ENCODE peak calls at places on chromosomes 3 and 15, in eight cellular contexts. One of them, this sample, is unnamed.

GRCh38 chr3:45054196-45054857 is 28.2 kb downstream of the CLEC3B start:
- DNase-seq in IMR-90: peak
- DNase-seq in GM12865: no peak
- DNase-seq in fibroblast of villous mesenchyme: peak
- DNase-seq in cardiac fibroblast: peak
- DNase-seq in neural progenitor cell: no peak
- DNase-seq in AG09309: peak
- DNase-seq in mucosa of descending colon: no peak
- DNase-seq in this sample: no peak

GRCh38 chr3:193592841-193593665 is at the start of gene OPA1:
- DNase-seq in IMR-90: peak
- DNase-seq in cardiac fibroblast: peak
- DNase-seq in GM12865: peak
- DNase-seq in mucosa of descending colon: peak
- DNase-seq in neural progenitor cell: peak
- DNase-seq in fibroblast of villous mesenchyme: peak
- DNase-seq in AG09309: peak
- DNase-seq in this sample: peak

GRCh38 chr3:194043516-194043915 is 92.4 kb upstream of the HES1 start:
- DNase-seq in fibroblast of villous mesenchyme: peak
- DNase-seq in AG09309: peak
- DNase-seq in mucosa of descending colon: no peak
- DNase-seq in cardiac fibroblast: peak
- DNase-seq in GM12865: no peak
- DNase-seq in IMR-90: peak
- DNase-seq in neural progenitor cell: no peak
- DNase-seq in this sample: no peak

GRCh38 chr3:51799879-51800757 is 21.1 kb upstream of the IQCF6 start:
- DNase-seq in fibroblast of villous mesenchyme: peak
- DNase-seq in GM12865: peak
- DNase-seq in cardiac fibroblast: peak
- DNase-seq in neural progenitor cell: peak
- DNase-seq in IMR-90: peak
- DNase-seq in AG09309: peak
- DNase-seq in mucosa of descending colon: no peak
- DNase-seq in this sample: no peak

GRCh38 chr3:14258906-14259904 is 80.6 kb downstream of the LSM3 start:
- DNase-seq in mucosa of descending colon: no peak
- DNase-seq in GM12865: no peak
- DNase-seq in AG09309: no peak
- DNase-seq in IMR-90: no peak
- DNase-seq in neural progenitor cell: no peak
- DNase-seq in cardiac fibroblast: no peak
- DNase-seq in fibroblast of villous mesenchyme: no peak
- DNase-seq in this sample: no peak

GRCh38 chr3:187183210-187183862 is 13.9 kb upstream of the RTP1 start:
- DNase-seq in cardiac fibroblast: no peak
- DNase-seq in GM12865: peak
- DNase-seq in neural progenitor cell: peak
- DNase-seq in AG09309: no peak
- DNase-seq in fibroblast of villous mesenchyme: peak
- DNase-seq in mucosa of descending colon: no peak
- DNase-seq in IMR-90: no peak
- DNase-seq in this sample: peak

GRCh38 chr3:139639662-139640061 is 38.1 kb downstream of the NMNAT3 start:
- DNase-seq in neural progenitor cell: no peak
- DNase-seq in fibroblast of villous mesenchyme: no peak
- DNase-seq in IMR-90: no peak
- DNase-seq in AG09309: no peak
- DNase-seq in mucosa of descending colon: no peak
- DNase-seq in GM12865: peak
- DNase-seq in cardiac fibroblast: no peak
- DNase-seq in this sample: no peak

GRCh38 chr15:59879506-59879905 is 124.6 kb upstream of the FOXB1 start:
- DNase-seq in GM12865: no peak
- DNase-seq in IMR-90: peak
- DNase-seq in fibroblast of villous mesenchyme: peak
- DNase-seq in neural progenitor cell: no peak
- DNase-seq in mucosa of descending colon: no peak
- DNase-seq in AG09309: peak
- DNase-seq in cardiac fibroblast: peak
- DNase-seq in this sample: no peak

GRCh38 chr15:68054658-68055223 is 626 bp downstream of the PIAS1 start:
- DNase-seq in cardiac fibroblast: peak
- DNase-seq in GM12865: peak
- DNase-seq in mucosa of descending colon: peak
- DNase-seq in AG09309: no peak
- DNase-seq in fibroblast of villous mesenchyme: peak
- DNase-seq in IMR-90: peak
- DNase-seq in neural progenitor cell: peak
- DNase-seq in this sample: no peak

GRCh38 chr3:71491141-71491752 is 92.3 kb downstream of the FOXP1 start:
- DNase-seq in AG09309: no peak
- DNase-seq in IMR-90: no peak
- DNase-seq in fibroblast of villous mesenchyme: no peak
- DNase-seq in mucosa of descending colon: no peak
- DNase-seq in GM12865: no peak
- DNase-seq in neural progenitor cell: no peak
- DNase-seq in cardiac fibroblast: no peak
- DNase-seq in this sample: no peak
- H3K4me3 ChIP-seq in AG09309: no peak
- H3K4me3 ChIP-seq in IMR-90: no peak
- H3K4me3 ChIP-seq in fibroblast of villous mesenchyme: no peak
- H3K4me3 ChIP-seq in mucosa of descending colon: no peak
- H3K4me3 ChIP-seq in GM12865: no peak
- H3K4me3 ChIP-seq in neural progenitor cell: no peak
- H3K4me3 ChIP-seq in cardiac fibroblast: no peak
- H3K4me3 ChIP-seq in this sample: no peak

GRCh38 chr3:94515983-94516382 is 453.1 kb downstream of the NSUN3 start:
- DNase-seq in GM12865: no peak
- DNase-seq in mucosa of descending colon: no peak
- DNase-seq in neural progenitor cell: no peak
- DNase-seq in AG09309: no peak
- DNase-seq in IMR-90: no peak
- DNase-seq in fibroblast of villous mesenchyme: no peak
- DNase-seq in cardiac fibroblast: no peak
- DNase-seq in this sample: no peak
- TF ChIP-seq CTCF in GM12865: no peak
- TF ChIP-seq CTCF in mucosa of descending colon: no peak
- TF ChIP-seq CTCF in neural progenitor cell: no peak
- TF ChIP-seq CTCF in AG09309: no peak
- TF ChIP-seq CTCF in IMR-90: no peak
- TF ChIP-seq CTCF in fibroblast of villous mesenchyme: no peak
- TF ChIP-seq CTCF in cardiac fibroblast: no peak
- TF ChIP-seq CTCF in this sample: no peak

GRCh38 chr15:80058851-80059785 is at the start of gene ZFAND6:
- DNase-seq in AG09309: peak
- DNase-seq in fibroblast of villous mesenchyme: peak
- DNase-seq in mucosa of descending colon: peak
- DNase-seq in cardiac fibroblast: peak
- DNase-seq in neural progenitor cell: peak
- DNase-seq in IMR-90: peak
- DNase-seq in GM12865: peak
- DNase-seq in this sample: peak

GRCh38 chr15:80066912-80067311 is 7.4 kb downstream of the ZFAND6 start:
- DNase-seq in fibroblast of villous mesenchyme: no peak
- DNase-seq in mucosa of descending colon: no peak
- DNase-seq in AG09309: no peak
- DNase-seq in IMR-90: no peak
- DNase-seq in GM12865: peak
- DNase-seq in cardiac fibroblast: no peak
- DNase-seq in neural progenitor cell: no peak
- DNase-seq in this sample: no peak

GRCh38 chr15:80058044-80058443 is 1.4 kb upstream of the ZFAND6 start:
- DNase-seq in IMR-90: no peak
- DNase-seq in neural progenitor cell: no peak
- DNase-seq in GM12865: no peak
- DNase-seq in mucosa of descending colon: no peak
- DNase-seq in fibroblast of villous mesenchyme: no peak
- DNase-seq in cardiac fibroblast: no peak
- DNase-seq in AG09309: no peak
- DNase-seq in this sample: no peak

GRCh38 chr15:80059786-80060489 is 462 bp downstream of the ZFAND6 start:
- DNase-seq in AG09309: no peak
- DNase-seq in GM12865: no peak
- DNase-seq in mucosa of descending colon: no peak
- DNase-seq in IMR-90: peak
- DNase-seq in neural progenitor cell: peak
- DNase-seq in cardiac fibroblast: peak
- DNase-seq in fibroblast of villous mesenchyme: peak
- DNase-seq in this sample: no peak

GRCh38 chr15:80061581-80061980 is 2.1 kb downstream of the ZFAND6 start:
- DNase-seq in AG09309: no peak
- DNase-seq in fibroblast of villous mesenchyme: peak
- DNase-seq in neural progenitor cell: no peak
- DNase-seq in GM12865: no peak
- DNase-seq in cardiac fibroblast: peak
- DNase-seq in IMR-90: peak
- DNase-seq in mucosa of descending colon: no peak
- DNase-seq in this sample: no peak
- H3K4me3 ChIP-seq in AG09309: no peak
- H3K4me3 ChIP-seq in fibroblast of villous mesenchyme: peak
- H3K4me3 ChIP-seq in neural progenitor cell: peak
- H3K4me3 ChIP-seq in GM12865: peak
- H3K4me3 ChIP-seq in cardiac fibroblast: no peak
- H3K4me3 ChIP-seq in IMR-90: no peak
- H3K4me3 ChIP-seq in mucosa of descending colon: no peak
- H3K4me3 ChIP-seq in this sample: peak

DNA sequence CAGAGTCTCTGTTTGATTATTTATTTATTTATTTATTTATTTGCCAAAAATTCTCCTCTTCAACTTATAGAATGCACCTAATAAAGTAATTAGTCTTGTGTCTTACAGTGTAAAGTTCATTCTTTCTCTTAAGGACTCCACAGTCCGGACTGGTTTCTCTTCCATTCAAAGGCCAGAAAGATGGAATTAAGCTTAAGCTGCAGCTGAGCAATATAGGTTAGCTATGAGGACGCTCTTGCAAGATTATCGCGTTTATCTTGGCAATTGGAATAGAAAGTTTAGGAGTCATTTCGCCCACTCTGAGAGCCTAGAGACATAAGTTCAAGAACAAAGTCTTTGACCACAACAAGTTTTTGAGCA is 15.0 kb downstream of the TAGLN3 start:
- DNase-seq in GM12865: no peak
- DNase-seq in cardiac fibroblast: no peak
- DNase-seq in neural progenitor cell: no peak
- DNase-seq in mucosa of descending colon: no peak
- DNase-seq in fibroblast of villous mesenchyme: no peak
- DNase-seq in AG09309: no peak
- DNase-seq in IMR-90: no peak
- DNase-seq in this sample: no peak
- TF ChIP-seq CTCF in GM12865: no peak
- TF ChIP-seq CTCF in cardiac fibroblast: no peak
- TF ChIP-seq CTCF in neural progenitor cell: no peak
- TF ChIP-seq CTCF in mucosa of descending colon: no peak
- TF ChIP-seq CTCF in fibroblast of villous mesenchyme: no peak
- TF ChIP-seq CTCF in AG09309: no peak
- TF ChIP-seq CTCF in IMR-90: no peak
- TF ChIP-seq CTCF in this sample: no peak

DNA sequence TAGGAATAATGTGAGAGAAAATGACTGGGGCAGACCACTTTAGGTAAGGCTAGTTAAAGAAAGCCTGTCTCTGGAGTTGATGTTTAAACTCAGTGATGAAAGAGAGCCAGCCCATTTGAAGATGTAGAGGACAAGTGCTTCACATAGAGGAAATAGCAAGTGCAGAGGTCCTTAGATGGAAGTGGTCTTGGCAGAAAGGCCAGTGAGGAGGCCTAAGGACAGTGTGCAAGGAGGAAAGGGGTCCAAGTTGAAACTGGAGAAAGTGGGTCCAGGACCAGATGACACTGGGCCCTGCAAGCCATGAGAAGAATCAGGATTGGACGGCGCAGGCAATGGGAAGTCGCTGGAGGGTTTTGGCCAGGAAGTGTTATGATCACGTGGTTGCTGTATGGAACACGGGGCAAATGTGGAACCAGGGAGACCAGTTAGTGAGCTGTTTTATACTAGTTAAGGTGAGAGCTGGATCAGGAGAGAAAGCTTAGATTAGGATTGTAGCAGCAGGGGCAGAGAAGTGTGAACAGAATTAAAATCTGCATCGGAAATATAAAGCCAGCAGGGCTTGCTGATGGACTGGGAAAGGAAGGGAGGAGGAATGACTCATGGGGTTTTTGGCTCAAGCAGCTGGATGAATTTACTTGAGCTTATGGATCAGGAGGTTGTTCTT is 48.0 kb upstream of the SCAANT1 start:
- DNase-seq in cardiac fibroblast: peak
- DNase-seq in IMR-90: peak
- DNase-seq in GM12865: no peak
- DNase-seq in fibroblast of villous mesenchyme: peak
- DNase-seq in neural progenitor cell: no peak
- DNase-seq in AG09309: no peak
- DNase-seq in mucosa of descending colon: peak
- DNase-seq in this sample: no peak
- H3K4me3 ChIP-seq in cardiac fibroblast: peak
- H3K4me3 ChIP-seq in IMR-90: no peak
- H3K4me3 ChIP-seq in GM12865: no peak
- H3K4me3 ChIP-seq in fibroblast of villous mesenchyme: peak
- H3K4me3 ChIP-seq in neural progenitor cell: no peak
- H3K4me3 ChIP-seq in AG09309: peak
- H3K4me3 ChIP-seq in mucosa of descending colon: no peak
- H3K4me3 ChIP-seq in this sample: no peak

DNA sequence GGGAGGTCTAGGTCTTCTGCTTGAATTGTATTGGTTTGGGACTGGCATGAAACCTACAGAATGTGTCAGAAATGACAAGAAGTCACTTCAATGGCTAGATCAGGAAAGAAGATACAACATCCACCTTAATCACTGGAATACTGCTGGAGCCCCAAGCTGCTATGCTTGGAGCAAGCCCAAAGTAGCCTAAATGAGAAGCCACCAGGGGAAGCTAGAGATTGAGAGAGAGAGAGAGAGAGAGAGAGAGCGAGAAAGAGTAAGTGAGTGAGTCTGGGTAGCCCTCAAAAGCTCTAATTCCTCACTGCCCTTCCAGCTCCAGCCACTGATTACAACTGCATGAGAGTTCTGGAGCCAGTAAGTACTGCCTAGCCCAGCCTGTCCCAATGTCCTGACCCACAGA is 529.2 kb upstream of the GOLIM4 start:
- DNase-seq in AG09309: no peak
- DNase-seq in mucosa of descending colon: no peak
- DNase-seq in IMR-90: no peak
- DNase-seq in GM12865: no peak
- DNase-seq in cardiac fibroblast: no peak
- DNase-seq in neural progenitor cell: peak
- DNase-seq in fibroblast of villous mesenchyme: no peak
- DNase-seq in this sample: no peak
- TF ChIP-seq CTCF in AG09309: no peak
- TF ChIP-seq CTCF in mucosa of descending colon: no peak
- TF ChIP-seq CTCF in IMR-90: no peak
- TF ChIP-seq CTCF in GM12865: no peak
- TF ChIP-seq CTCF in cardiac fibroblast: no peak
- TF ChIP-seq CTCF in neural progenitor cell: peak
- TF ChIP-seq CTCF in fibroblast of villous mesenchyme: no peak
- TF ChIP-seq CTCF in this sample: no peak

DNA sequence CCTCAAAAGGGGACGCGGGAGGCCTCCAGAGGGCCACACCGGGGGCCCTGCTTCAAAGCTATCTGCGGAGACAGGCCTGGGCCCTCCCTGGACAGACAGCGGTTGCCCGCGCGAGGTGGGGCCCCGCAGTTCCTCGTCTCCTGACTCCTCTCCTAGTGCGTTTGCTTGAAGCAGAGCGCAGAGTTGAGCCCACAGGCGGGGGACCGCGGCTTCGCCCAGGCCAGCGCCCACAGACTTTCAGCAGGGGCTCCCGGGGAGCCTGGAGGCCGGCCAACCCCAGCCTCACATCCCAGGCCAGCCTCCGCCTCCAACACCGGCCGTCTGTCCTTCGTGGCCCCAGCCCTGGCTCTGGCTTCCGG is 540 bp upstream of the ADAMTS7 start:
- DNase-seq in neural progenitor cell: no peak
- DNase-seq in fibroblast of villous mesenchyme: no peak
- DNase-seq in cardiac fibroblast: no peak
- DNase-seq in mucosa of descending colon: no peak
- DNase-seq in AG09309: no peak
- DNase-seq in IMR-90: no peak
- DNase-seq in GM12865: no peak
- DNase-seq in this sample: no peak
- H3K4me3 ChIP-seq in neural progenitor cell: peak
- H3K4me3 ChIP-seq in fibroblast of villous mesenchyme: peak
- H3K4me3 ChIP-seq in cardiac fibroblast: peak
- H3K4me3 ChIP-seq in mucosa of descending colon: no peak
- H3K4me3 ChIP-seq in AG09309: peak
- H3K4me3 ChIP-seq in IMR-90: peak
- H3K4me3 ChIP-seq in GM12865: peak
- H3K4me3 ChIP-seq in this sample: peak

This sample was measured in GM12864.